ENCODE peak calls at places on chromosome 7, in seven cellular contexts. W is fibroblast of mammary gland, E is adrenal gland, F is AG09309, Q is fibroblast of villous mesenchyme, O is A549, K is skeletal muscle cell. Z is an unnamed sample.
A peak's percentile ranks its signal among the peaks of the same experiment; 100 is the strongest.

GRCh38 chr7:19558527-19558926 is 150.3 kb downstream of the POLR1F start:
- DNase-seq in F (no peak), O (no peak), W (peak; percentile 90), K (peak; percentile 78), Q (peak; percentile 92), E (no peak), Z (peak; percentile 93)

GRCh38 chr7:89887489-89887888 is 266.8 kb upstream of the STEAP1 start:
- DNase-seq in O (no peak), E (peak; percentile 30), F (no peak), Q (no peak), K (peak; percentile 10), W (no peak), Z (no peak)

GRCh38 chr7:87926581-87927461 is 7.2 kb upstream of the ADAM22 start:
- DNase-seq in Q (peak; percentile 38), F (no peak), K (peak; percentile 23), E (no peak), W (peak; percentile 32), O (no peak), Z (peak; percentile 95)

GRCh38 chr7:130939285-130940095 is 205.5 kb upstream of the KLF14 start:
- DNase-seq in E (no peak), O (no peak), Q (peak; percentile 48), K (no peak), W (peak; percentile 56), F (no peak), Z (peak; percentile 56)

GRCh38 chr7:91266067-91266930 is 2.1 kb downstream of the FZD1 start:
- DNase-seq in K (no peak), E (peak; percentile 26), Q (no peak), W (no peak), F (no peak), O (no peak), Z (no peak)

GRCh38 chr7:107953924-107954303 is 49.0 kb downstream of the LAMB1 start:
- DNase-seq in K (no peak), E (no peak), F (no peak), O (no peak), Q (peak; percentile 74), W (no peak), Z (peak; percentile 62)

GRCh38 chr7:151566897-151567320 is 47.2 kb upstream of the RHEB start:
- DNase-seq in E (no peak), F (peak; percentile 63), W (peak; percentile 61), Q (peak; percentile 84), O (no peak), K (no peak), Z (peak; percentile 82)

GRCh38 chr7:98126311-98127142 is 19.9 kb downstream of the LMTK2 start:
- DNase-seq in K (no peak), Q (no peak), E (no peak), F (no peak), W (peak; percentile 43), O (no peak), Z (no peak)

GRCh38 chr7:149559711-149560110 is 62.1 kb upstream of the ZNF746 start:
- DNase-seq in F (peak; percentile 68), E (no peak), K (peak; percentile 24), Q (peak; percentile 89), O (no peak), W (peak; percentile 69), Z (peak; percentile 64)

GRCh38 chr7:156614434-156615264 is 25.9 kb upstream of the RNF32 start:
- DNase-seq in F (no peak), E (no peak), W (no peak), O (no peak), K (no peak), Q (no peak), Z (no peak)

GRCh38 chr7:147809785-147810184 is 780.8 kb upstream of the C7orf33 start:
- DNase-seq in K (no peak), E (no peak), F (no peak), Q (no peak), O (no peak), W (no peak), Z (no peak)

GRCh38 chr7:8147760-8148463 is 114.1 kb downstream of the ICA1 start:
- DNase-seq in F (no peak), Q (no peak), E (no peak), O (no peak), K (no peak), W (no peak), Z (no peak)

GRCh38 chr7:99331002-99331401 is 5.3 kb downstream of the ARPC1A start:
- DNase-seq in F (no peak), Q (no peak), W (peak; percentile 13), K (no peak), E (no peak), O (no peak), Z (no peak)

GRCh38 chr7:107856806-107857540 is 34.0 kb upstream of the DLD start:
- DNase-seq in K (no peak), Q (no peak), F (no peak), W (no peak), E (no peak), O (no peak), Z (peak; percentile 46)

GRCh38 chr7:135514856-135515255 is 5.0 kb upstream of the CNOT4 start:
- DNase-seq in K (no peak), E (no peak), F (no peak), Q (no peak), O (no peak), W (no peak), Z (no peak)

GRCh38 chr7:105261689-105262088 is 127.0 kb downstream of the SRPK2 start:
- DNase-seq in E (no peak), K (no peak), Q (peak; percentile 28), W (peak; percentile 56), F (no peak), O (peak; percentile 9), Z (no peak)

GRCh38 chr7:105256621-105257283 is 132.0 kb downstream of the SRPK2 start:
- DNase-seq in K (no peak), O (no peak), E (no peak), Q (no peak), W (peak; percentile 12), F (no peak), Z (peak; percentile 25)

DNA sequence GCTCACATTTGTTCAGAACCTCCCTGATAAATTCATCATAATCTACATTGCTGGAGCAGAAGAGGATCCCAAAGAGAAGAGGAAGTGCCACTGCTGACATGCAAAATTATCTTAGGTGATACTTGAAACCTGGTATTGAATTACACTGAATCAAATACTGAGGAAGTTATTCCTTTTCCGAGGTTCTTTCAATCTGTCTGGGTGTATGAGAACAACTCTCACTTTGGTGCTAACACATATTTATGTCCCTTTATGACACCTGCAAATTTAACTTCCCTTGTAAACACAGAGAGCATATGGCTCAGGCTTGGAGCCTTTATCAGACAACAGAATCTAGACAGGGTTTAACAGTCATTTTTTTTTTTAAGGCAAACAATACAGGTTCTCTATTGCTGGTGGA is 131.4 kb downstream of the SRPK2 start:
- DNase-seq in E (no peak), F (no peak), W (no peak), O (no peak), K (no peak), Q (no peak), Z (peak; percentile 25)
- H3K4me3 ChIP-seq in E (no peak overlapping the region), F (no peak overlapping the region), W (no peak overlapping the region), O (no peak overlapping the region), K (no peak overlapping the region), Q (no peak overlapping the region), Z (no peak overlapping the region)

GRCh38 chr7:134461921-134462320 is 3.0 kb upstream of the AKR1B1 start:
- DNase-seq in K (no peak), Q (no peak), E (no peak), W (no peak), F (no peak), O (no peak), Z (no peak)

GRCh38 chr7:134458341-134458805 is 527 bp downstream of the AKR1B1 start:
- DNase-seq in W (no peak), Q (peak; percentile 47), F (no peak), E (no peak), O (peak; percentile 87), K (no peak), Z (peak; percentile 45)

GRCh38 chr7:134457166-134457565 is 1.7 kb downstream of the AKR1B1 start:
- DNase-seq in O (no peak), E (no peak), K (no peak), W (no peak), F (no peak), Q (peak; percentile 48), Z (peak; percentile 34)

GRCh38 chr7:134460000-134460399 is 1.1 kb upstream of the AKR1B1 start:
- DNase-seq in W (peak; percentile 83), Q (peak; percentile 62), E (no peak), K (no peak), O (peak; percentile 58), F (no peak), Z (peak; percentile 59)

DNA sequence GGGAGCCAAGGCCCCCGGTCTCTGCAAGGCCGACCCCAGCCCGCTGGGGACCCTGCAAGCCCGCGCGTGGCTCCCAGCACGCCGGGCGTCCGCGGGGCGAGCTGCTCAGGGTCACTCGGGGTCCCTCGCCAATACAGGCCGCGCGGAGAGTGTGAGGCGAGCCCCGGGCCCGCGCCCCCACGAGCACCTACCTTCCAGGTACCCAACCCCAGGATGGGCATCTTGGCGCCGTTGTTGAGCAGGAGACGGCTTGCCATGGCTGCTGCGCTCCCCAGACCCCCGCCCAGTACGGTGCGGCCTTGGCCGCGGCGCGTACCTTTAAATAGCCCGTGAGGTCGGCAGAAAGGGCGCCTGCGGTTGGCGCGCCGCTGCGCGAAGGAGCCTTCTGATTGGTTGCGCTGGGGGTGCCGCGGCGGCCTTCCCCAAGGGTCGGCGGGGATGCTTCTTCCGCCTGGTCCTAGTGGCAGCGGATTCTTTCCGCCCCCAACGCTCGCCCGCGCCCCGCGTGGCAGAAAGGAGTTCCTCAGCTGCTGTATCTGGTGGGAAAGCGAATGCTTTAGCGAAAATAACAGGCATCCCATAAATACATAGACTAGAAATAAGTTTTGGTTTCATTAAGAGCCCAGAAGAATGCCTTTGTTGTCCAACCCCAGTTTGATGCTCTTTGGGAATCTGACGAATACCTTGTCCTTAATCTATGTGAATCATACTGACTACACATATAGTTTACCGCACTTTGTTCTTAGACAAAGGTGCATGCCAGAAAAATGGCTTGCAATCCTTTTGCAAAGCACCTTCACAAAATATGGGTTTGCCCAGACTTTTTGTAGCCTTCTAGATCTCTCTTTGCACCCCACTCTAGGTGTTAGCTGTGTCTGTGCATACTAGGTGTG is at the start of gene AKR1B1:
- DNase-seq in E (peak; percentile 93), Q (peak; percentile 93), K (peak; percentile 62), F (peak; percentile 64), W (peak; percentile 85), O (peak; percentile 99), Z (peak; percentile 93)
- H3K4me3 ChIP-seq in E (peak within 1 kb of the TSS; percentile 2), Q (peak within 1 kb of the TSS; percentile 81), K (peak within 1 kb of the TSS; percentile 85), F (peak within 1 kb of the TSS; percentile 82), W (peak within 1 kb of the TSS; percentile 81), O (peak within 1 kb of the TSS; percentile 86), Z (peak within 1 kb of the TSS; percentile 87)

DNA sequence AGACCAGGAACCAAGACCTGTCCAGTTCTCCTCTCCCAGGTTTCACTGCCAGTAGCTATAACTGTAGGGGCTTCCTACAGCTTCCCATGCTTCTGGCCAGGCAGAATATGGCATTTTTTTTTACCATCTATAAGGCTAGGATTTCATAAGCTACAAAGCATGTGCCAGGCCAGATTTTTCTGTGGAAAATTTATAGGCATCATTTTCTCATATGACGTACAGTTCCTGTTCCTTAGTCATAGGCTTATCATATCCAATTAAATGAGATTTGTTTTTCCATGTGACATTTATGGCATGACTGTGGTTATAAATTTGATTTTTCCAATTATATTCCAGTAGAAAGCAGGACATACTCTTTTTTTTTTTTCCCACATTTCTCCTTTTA is 208.6 kb upstream of the NPY start:
- DNase-seq in E (no peak), F (peak; percentile 11), W (no peak), Q (peak; percentile 4), O (no peak), K (no peak), Z (no peak)
- H3K4me3 ChIP-seq in E (no peak overlapping the region), F (no peak overlapping the region), W (no peak overlapping the region), Q (no peak overlapping the region), O (no peak overlapping the region), K (no peak overlapping the region), Z (no peak overlapping the region)

GRCh38 chr7:22082886-22083710 is 137.4 kb upstream of the CDCA7L start:
- DNase-seq in W (peak; percentile 59), E (peak; percentile 94), O (peak; percentile 65), F (peak; percentile 27), K (peak; percentile 26), Q (peak; percentile 58), Z (peak; percentile 82)
- H3K4me3 ChIP-seq in W (peak overlapping the region; percentile 51), E (peak overlapping the region; percentile 18), O (peak overlapping the region; percentile 46), F (peak overlapping the region; percentile 71), K (peak overlapping the region; percentile 62), Q (peak overlapping the region; percentile 63), Z (peak overlapping the region; percentile 74)